ENCODE peak calls at places on chromosomes 13 and 19, in four cellular contexts. K is heart left ventricle; A is AG09309; T is stimulated activated CD4-positive, alpha-beta T cell treated with anti-CD3 and anti-CD28 coated beads, TNF-alpha, amount 100 ng/mL, for 48 hours. V is an unnamed sample.

GRCh38 chr13:114130131-114130707 is 2.2 kb downstream of the RASA3 start:
- DNase-seq in K (no peak), A (no peak), T (no peak), V (no peak)

GRCh38 chr13:113083402-113084061 is 22.1 kb upstream of the F7 start:
- DNase-seq in K (peak; percentile 77), A (no peak), T (no peak), V (no peak)

GRCh38 chr13:107258599-107259187 is 690.8 kb upstream of the ARGLU1 start:
- DNase-seq in K (no peak), A (no peak), T (no peak), V (no peak)

GRCh38 chr13:33487575-33488243 is 202.2 kb upstream of the STARD13 start:
- DNase-seq in K (no peak), A (no peak), T (no peak), V (no peak)

GRCh38 chr19:54518844-54519243 is 16.2 kb downstream of the LAIR2 start:
- DNase-seq in K (no peak), A (no peak), T (no peak), V (no peak)

GRCh38 chr19:30449673-30450072 is 77.5 kb downstream of the ZNF536 start:
- DNase-seq in K (no peak), A (no peak), T (no peak), V (no peak)

GRCh38 chr13:75151081-75151643 is 330.8 kb downstream of the TBC1D4 start:
- DNase-seq in K (no peak), A (no peak), T (no peak), V (no peak)

GRCh38 chr19:53980553-53981407 is 10.7 kb upstream of the CACNG6 start:
- DNase-seq in K (no peak), A (no peak), T (no peak), V (no peak)

GRCh38 chr19:51375504-51376221 is 3.2 kb upstream of the NKG7 start:
- DNase-seq in K (peak; percentile 24), A (no peak), T (no peak), V (no peak)

GRCh38 chr19:36524617-36525016 is 3.5 kb downstream of the ZNF260 start:
- DNase-seq in K (no peak), A (no peak), T (no peak), V (no peak)

GRCh38 chr13:27273658-27274425 is 3.2 kb downstream of the RASL11A start:
- DNase-seq in K (no peak), A (no peak), T (no peak), V (no peak)

GRCh38 chr13:41416276-41416675 is 41.1 kb upstream of the RGCC start:
- DNase-seq in K (no peak), A (peak; percentile 21), T (no peak), V (no peak)

GRCh38 chr13:51222510-51223283 is 499 bp downstream of the FAM124A start:
- DNase-seq in K (no peak), A (no peak), T (no peak), V (no peak)

GRCh38 chr19:3366104-3366760 is at the start of gene NFIC:
- DNase-seq in K (peak; percentile 89), A (peak; percentile 52), T (no peak), V (peak; percentile 82)

GRCh38 chr13:104737713-104738112 is 1671.5 kb upstream of the SLC10A2 start:
- DNase-seq in K (no peak), A (no peak), T (no peak), V (no peak)

GRCh38 chr13:36432106-36432544 is at the start of gene CCNA1:
- DNase-seq in K (peak; percentile 64), A (no peak), T (no peak), V (peak; percentile 30)